ENCODE peak calls at places on chromosomes 7 and 10, in four cellular contexts. J, O, F and C are unnamed samples.
A peak's percentile ranks its signal among the peaks of the same experiment; 100 is the strongest.

GRCh38 chr10:1061930-1062769 is 6.0 kb downstream of the WDR37 start:
- DNase-seq in O (no peak), J (peak; percentile 37), F (peak; percentile 88), C (no peak)

GRCh38 chr7:122883049-122883670 is 3.1 kb downstream of the CADPS2 start:
- DNase-seq in O (no peak), F (no peak), J (no peak), C (no peak)

GRCh38 chr7:36048902-36049240 is 104.2 kb upstream of the EEPD1 start:
- DNase-seq in J (no peak), F (peak; percentile 51), O (no peak), C (no peak)

GRCh38 chr10:89214766-89215165 is 7.6 kb upstream of the CH25H start:
- DNase-seq in O (no peak), F (no peak), J (no peak), C (no peak)

GRCh38 chr10:77105756-77106155 is 531.9 kb downstream of the KCNMA1 start:
- DNase-seq in J (no peak), O (no peak), F (peak; percentile 76), C (no peak)

GRCh38 chr7:98058186-98058585 is 48.5 kb upstream of the LMTK2 start:
- DNase-seq in O (no peak), J (no peak), F (no peak), C (no peak)

GRCh38 chr7:106243893-106244292 is 40.9 kb downstream of the NAMPT start:
- DNase-seq in O (no peak), F (peak; percentile 23), J (no peak), C (no peak)

GRCh38 chr7:12684733-12685132 is 2.7 kb upstream of the ARL4A start:
- DNase-seq in J (no peak), O (no peak), F (no peak), C (no peak)

GRCh38 chr7:117631652-117632051 is 151.8 kb downstream of the CFTR start:
- DNase-seq in O (no peak), F (no peak), J (no peak), C (no peak)

GRCh38 chr7:93981480-93981874 is 22.7 kb downstream of the BET1 start:
- DNase-seq in O (peak; percentile 65), F (no peak), J (no peak), C (peak; percentile 17)

GRCh38 chr7:78607099-78607498 is 808.5 kb downstream of the PHTF2 start:
- DNase-seq in F (peak; percentile 6), J (no peak), O (peak; percentile 76), C (no peak)

GRCh38 chr10:484925-485661 is 204.4 kb downstream of the DIP2C start:
- DNase-seq in F (no peak), J (peak; percentile 28), O (peak; percentile 42), C (no peak)

DNA sequence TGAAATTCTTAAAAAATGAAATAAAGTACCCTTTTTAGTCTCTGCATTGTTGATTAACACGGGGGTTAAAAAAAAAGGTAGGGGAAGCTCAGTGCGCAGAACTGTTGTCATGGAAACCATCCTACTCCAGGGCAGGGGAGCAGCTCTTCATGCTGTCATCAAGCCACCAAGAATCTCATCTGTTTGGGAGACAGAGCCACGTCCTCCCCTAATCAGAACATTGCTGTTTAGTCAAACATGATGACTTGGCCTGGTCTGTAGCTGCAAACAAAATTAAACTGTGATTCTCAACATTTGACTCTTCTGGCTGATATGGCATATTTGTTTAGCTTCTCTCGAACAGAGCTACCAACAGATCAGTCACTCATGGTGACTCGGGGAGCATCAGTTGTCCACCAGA is 254.4 kb upstream of the KLF14 start:
- DNase-seq in F (peak; percentile 41), O (no peak), J (peak; percentile 54), C (no peak)
- H3K4me1 ChIP-seq in F (peaks cover 11% of the 10 kb centered on the region), O (no peaks in the 10 kb centered on the region), J (peaks cover 97% of the 10 kb centered on the region), C (peaks cover 3% of the 10 kb centered on the region)

GRCh38 chr10:59179027-59179426 is 2.6 kb downstream of the PHYHIPL start:
- DNase-seq in O (no peak), F (no peak), J (no peak), C (peak; percentile 13)

GRCh38 chr10:59180689-59181270 is 4.3 kb downstream of the PHYHIPL start:
- DNase-seq in O (no peak), F (no peak), J (no peak), C (no peak)

GRCh38 chr10:59177862-59178235 is 1.4 kb downstream of the PHYHIPL start:
- DNase-seq in F (no peak), J (no peak), O (no peak), C (peak; percentile 80)

GRCh38 chr10:59177031-59177861 is 803 bp downstream of the PHYHIPL start:
- DNase-seq in J (no peak), F (peak; percentile 90), O (peak; percentile 77), C (peak; percentile 81)

GRCh38 chr10:59181668-59182067 is 5.2 kb downstream of the PHYHIPL start:
- DNase-seq in J (no peak), F (peak; percentile 60), O (peak; percentile 46), C (peak; percentile 82)
- H3K27ac ChIP-seq in J (no peak overlapping the region), F (no peak overlapping the region), O (no peak overlapping the region), C (no peak overlapping the region)

DNA sequence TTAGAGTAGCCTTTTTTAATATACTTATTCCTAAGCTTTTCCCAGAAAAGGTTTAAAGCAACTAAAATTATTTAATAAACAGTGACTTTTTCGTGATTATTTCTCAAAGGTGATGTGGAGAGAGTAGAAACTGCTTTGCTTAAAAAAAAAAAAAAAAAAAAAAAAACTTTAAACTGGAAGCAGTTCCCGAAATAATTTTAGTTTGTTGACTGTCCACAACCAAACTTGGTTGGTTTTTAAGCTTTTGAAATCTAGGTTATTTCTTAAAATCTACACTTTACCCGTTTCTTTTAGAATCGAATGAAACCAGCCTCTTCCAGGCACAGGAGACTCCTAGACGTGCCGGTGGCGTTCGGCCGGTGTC is 7.2 kb downstream of the SKAP2 start:
- DNase-seq in F (no peak), J (no peak), O (no peak), C (no peak)
- H3K4me3 ChIP-seq in F (peak overlapping the region; percentile 55), J (no peak overlapping the region), O (peak overlapping the region; percentile 55), C (no peak overlapping the region)

GRCh38 chr10:31018977-31019376 is 12.7 kb downstream of the ZNF438 start:
- DNase-seq in F (no peak), J (no peak), O (no peak), C (peak; percentile 10)
- H3K4me1 ChIP-seq in F (no peaks in the 10 kb centered on the region), J (no peaks in the 10 kb centered on the region), O (peaks cover 6% of the 10 kb centered on the region), C (no peaks in the 10 kb centered on the region)

DNA sequence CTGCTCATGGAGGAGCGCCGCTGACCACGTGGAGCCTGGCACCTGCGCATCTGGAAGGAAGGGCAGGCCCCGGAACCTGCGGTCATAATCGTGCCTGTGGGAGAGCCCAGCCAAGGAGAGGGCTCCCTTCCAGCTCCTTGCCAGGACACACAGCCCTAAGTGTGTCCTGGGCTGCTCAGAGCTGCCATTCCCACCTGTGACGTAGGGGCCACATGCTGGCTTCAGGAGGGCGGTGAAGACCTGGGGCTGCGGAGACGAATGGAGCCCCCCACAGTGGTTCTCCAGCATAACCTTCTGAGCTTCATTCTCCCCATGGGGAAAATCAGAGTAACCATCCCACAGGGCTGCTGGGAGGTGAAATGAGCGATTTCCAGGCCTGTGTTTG is 127.6 kb upstream of the CHST15 start:
- DNase-seq in F (no peak), O (no peak), J (no peak), C (no peak)
- H3K27ac ChIP-seq in F (no peak overlapping the region), O (no peak overlapping the region), J (no peak overlapping the region), C (no peak overlapping the region)

DNA sequence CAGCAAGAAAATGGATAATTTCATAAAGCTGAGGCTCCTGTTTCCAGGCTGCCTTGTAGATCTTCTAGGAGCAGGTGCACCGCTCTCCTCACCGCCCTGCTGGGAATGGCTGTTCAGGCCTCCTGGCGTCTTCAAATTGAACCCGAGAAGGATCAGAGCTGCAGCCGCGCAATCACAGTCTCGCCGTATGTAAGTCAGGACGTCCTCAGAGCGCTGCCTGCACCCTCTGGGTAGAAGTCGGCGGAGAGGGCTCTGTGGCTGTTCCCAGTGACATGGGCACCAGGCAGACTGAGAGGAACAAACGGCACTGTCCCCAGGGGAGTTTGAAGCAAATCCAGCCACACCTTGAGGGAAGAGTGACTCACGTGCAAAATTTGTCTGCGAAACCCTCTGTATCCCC is 476.9 kb downstream of the TCERG1L start:
- DNase-seq in O (no peak), J (no peak), F (no peak), C (no peak)
- H3K4me3 ChIP-seq in O (no peak overlapping the region), J (no peak overlapping the region), F (no peak overlapping the region), C (no peak overlapping the region)